ENCODE peak calls at places on chromosomes 16 and 17, in seven cellular contexts. R is AG10803; F is IMR-90; W is activated CD8-positive, alpha-beta memory T cell treated with anti-CD3 and anti-CD28 coated beads, Interleukin-2, amount 50 U/mL, for 4 hours; M is activated gamma-delta T cell treated with anti-CD3 and anti-CD28 coated beads, Interleukin-2, amount 50 U/mL, for 16 hours; T is GDM1; H is A673. C is an unnamed sample.

GRCh38 chr16:23679274-23679985 is 741 bp downstream of the PLK1 start:
- DNase-seq in W (no peak), T (peak), M (no peak), H (peak), R (no peak), F (peak), C (no peak)

GRCh38 chr16:89921131-89921698 is 1.9 kb upstream of the TUBB3 start:
- DNase-seq in R (no peak), M (no peak), H (no peak), T (no peak), W (no peak), F (no peak), C (no peak)

GRCh38 chr17:77320501-77321256 is 179.9 kb downstream of the SEC14L1 start:
- DNase-seq in W (no peak), M (no peak), H (peak), T (peak), F (no peak), R (peak), C (peak)

GRCh38 chr16:30112197-30113030 is 923 bp downstream of the GDPD3 start:
- DNase-seq in F (peak), H (peak), T (peak), M (peak), W (peak), R (peak), C (no peak)

GRCh38 chr17:40613755-40614154 is 33.9 kb downstream of the SMARCE1 start:
- DNase-seq in R (no peak), W (no peak), F (no peak), H (no peak), M (no peak), T (no peak), C (no peak)

GRCh38 chr17:81052199-81052997 is 17.4 kb downstream of the BAIAP2 start:
- DNase-seq in W (no peak), H (no peak), F (no peak), M (no peak), T (no peak), R (no peak), C (no peak)

GRCh38 chr17:75848523-75849303 is 4.5 kb upstream of the UNC13D start:
- DNase-seq in W (peak), M (peak), F (peak), T (peak), R (no peak), H (peak), C (no peak)

GRCh38 chr17:4175921-4176802 is 33.2 kb downstream of the CYB5D2 start:
- DNase-seq in F (peak), R (no peak), T (no peak), H (no peak), W (peak), M (no peak), C (no peak)

GRCh38 chr17:18377437-18378204 is at the start of gene EVPLL:
- DNase-seq in F (no peak), M (no peak), T (peak), R (peak), W (no peak), H (no peak), C (no peak)

GRCh38 chr17:35944151-35944550 is 638 bp upstream of the LYZL6 start:
- DNase-seq in F (no peak), R (no peak), T (no peak), M (no peak), W (no peak), H (no peak), C (no peak)

GRCh38 chr16:68491576-68491950 is 43.3 kb upstream of the SMPD3 start:
- DNase-seq in W (no peak), M (no peak), R (no peak), H (no peak), F (no peak), T (no peak), C (no peak)

GRCh38 chr17:48930435-48930873 is 14.2 kb downstream of the SNF8 start:
- DNase-seq in T (no peak), F (no peak), M (no peak), H (no peak), W (no peak), R (no peak), C (no peak)